ENCODE peak calls at places on chromosomes 2 and 18, in eight cellular contexts. E is CD8-positive, alpha-beta T cell; Q is HFF-Myc; S is ovary; H is heart right ventricle; P is epithelial cell of proximal tubule; X is fibroblast of mammary gland; B is neural crest cell. U is an unnamed sample.

GRCh38 chr2:132991464-132992045 is 321.6 kb upstream of the LYPD1 start:
- DNase-seq in E (no peak), Q (no peak), S (no peak), H (no peak), P (no peak), X (no peak), B (no peak), U (no peak)

GRCh38 chr2:239954166-239955085 is 70.7 kb downstream of the NDUFA10 start:
- DNase-seq in E (no peak), Q (no peak), S (peak; percentile 50), H (no peak), P (no peak), X (peak; percentile 5), B (no peak), U (no peak)

GRCh38 chr18:79668203-79668602 is 11.4 kb upstream of the CTDP1 start:
- DNase-seq in E (no peak), Q (no peak), S (no peak), H (no peak), P (no peak), X (no peak), B (no peak), U (no peak)

GRCh38 chr2:142037051-142037450 is 93.8 kb downstream of the LRP1B start:
- DNase-seq in E (no peak), Q (peak; percentile 4), S (no peak), H (no peak), P (no peak), X (peak; percentile 15), B (no peak), U (no peak)

GRCh38 chr2:21054011-21054410 is 10.1 kb upstream of the APOB start:
- DNase-seq in E (no peak), Q (no peak), S (no peak), H (no peak), P (no peak), X (no peak), B (no peak), U (no peak)

GRCh38 chr2:18380316-18380715 is 180.1 kb downstream of the RDH14 start:
- DNase-seq in E (no peak), Q (no peak), S (no peak), H (no peak), P (no peak), X (no peak), B (no peak), U (no peak)

GRCh38 chr2:191070276-191070675 is 56.3 kb upstream of the STAT1 start:
- DNase-seq in E (no peak), Q (no peak), S (no peak), H (no peak), P (no peak), X (no peak), B (no peak), U (no peak)

GRCh38 chr18:37525302-37525585 is 40.4 kb downstream of the CELF4 start:
- DNase-seq in E (no peak), Q (no peak), S (no peak), H (no peak), P (no peak), X (no peak), B (no peak), U (no peak)

GRCh38 chr2:219519526-219519916 is 5.2 kb downstream of the ASIC4 start:
- DNase-seq in E (peak; percentile 1), Q (no peak), S (no peak), H (no peak), P (no peak), X (no peak), B (no peak), U (no peak)

GRCh38 chr2:126571403-126571802 is 84.6 kb upstream of the GYPC start:
- DNase-seq in E (no peak), Q (no peak), S (no peak), H (no peak), P (no peak), X (no peak), B (no peak), U (no peak)

GRCh38 chr2:236163483-236164200 is 4.5 kb downstream of the GBX2 start:
- DNase-seq in E (no peak), Q (no peak), S (no peak), H (no peak), P (no peak), X (no peak), B (no peak), U (no peak)

DNA sequence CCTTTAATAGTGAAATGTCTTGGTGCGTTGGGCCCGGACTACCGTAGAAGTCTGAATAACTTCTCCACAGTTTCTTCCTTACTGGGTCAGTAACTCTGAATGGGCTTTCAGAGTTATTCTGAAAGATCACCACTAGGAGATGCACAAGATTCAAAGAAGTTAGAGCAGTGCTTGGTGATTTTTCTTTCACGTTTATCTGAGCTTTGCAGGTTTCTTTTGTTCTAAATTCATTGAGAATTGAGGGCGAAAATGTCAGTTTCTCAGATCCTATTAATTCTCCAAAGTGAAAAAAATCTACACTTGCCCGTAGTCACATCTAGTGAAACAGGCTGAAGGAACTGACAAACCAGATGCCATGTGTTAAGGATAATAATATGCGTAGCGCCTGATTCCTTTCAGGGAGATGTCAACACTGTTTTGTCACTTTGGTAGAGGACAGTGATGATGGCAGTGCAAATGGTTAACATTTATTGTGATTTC is 70.1 kb downstream of the QPCT start:
- DNase-seq in E (no peak), Q (peak; percentile 53), S (no peak), H (no peak), P (peak; percentile 23), X (peak; percentile 81), B (no peak), U (no peak)
- TF ChIP-seq CTCF in E (peak; percentile 94), Q (peak; percentile 81), S (peak; percentile 93), H (peak; percentile 89), P (peak; percentile 96), X (peak; percentile 98), B (peak; percentile 88), U (peak; percentile 77)

DNA sequence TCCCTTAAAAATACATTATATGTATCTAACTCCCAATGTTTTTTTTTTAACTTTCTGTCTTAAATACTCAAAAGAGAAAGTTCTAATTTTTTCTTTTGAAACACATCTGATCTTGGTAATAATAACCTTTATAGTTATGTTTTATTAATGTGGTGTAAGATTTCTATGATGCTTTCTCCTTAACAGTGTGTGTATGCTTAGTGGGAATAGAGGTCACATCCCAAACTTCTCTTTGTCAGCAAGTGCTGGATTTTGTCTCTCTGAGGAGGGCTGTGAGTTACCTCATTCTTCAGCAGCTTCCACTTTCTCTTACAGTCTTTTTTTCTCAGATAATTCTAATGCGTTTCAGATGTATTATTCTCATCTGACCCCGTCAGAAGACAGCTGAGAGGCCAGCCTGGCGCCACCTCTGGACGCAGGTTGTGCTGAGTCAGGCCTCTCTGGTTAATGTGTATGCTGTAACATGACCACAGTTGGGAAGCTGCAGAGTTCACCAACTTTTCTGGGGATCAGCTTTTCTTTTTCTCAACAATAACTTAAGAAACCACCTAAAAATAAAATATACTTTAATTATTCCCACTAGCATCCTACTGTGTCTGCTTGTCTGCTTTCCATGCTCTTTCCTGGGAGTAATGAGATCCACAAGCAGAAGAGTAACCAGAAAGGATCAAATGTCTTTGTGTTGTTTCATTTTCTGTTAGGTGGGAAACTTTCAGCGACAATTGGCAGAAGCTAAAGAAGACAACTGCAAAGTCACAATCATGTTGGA is 79.5 kb downstream of the CCDC150 start:
- DNase-seq in E (no peak), Q (peak; percentile 48), S (no peak), H (no peak), P (peak; percentile 56), X (peak; percentile 92), B (no peak), U (peak; percentile 62)
- TF ChIP-seq CTCF in E (no peak), Q (peak; percentile 24), S (no peak), H (no peak), P (peak; percentile 46), X (peak; percentile 29), B (peak; percentile 18), U (no peak)

DNA sequence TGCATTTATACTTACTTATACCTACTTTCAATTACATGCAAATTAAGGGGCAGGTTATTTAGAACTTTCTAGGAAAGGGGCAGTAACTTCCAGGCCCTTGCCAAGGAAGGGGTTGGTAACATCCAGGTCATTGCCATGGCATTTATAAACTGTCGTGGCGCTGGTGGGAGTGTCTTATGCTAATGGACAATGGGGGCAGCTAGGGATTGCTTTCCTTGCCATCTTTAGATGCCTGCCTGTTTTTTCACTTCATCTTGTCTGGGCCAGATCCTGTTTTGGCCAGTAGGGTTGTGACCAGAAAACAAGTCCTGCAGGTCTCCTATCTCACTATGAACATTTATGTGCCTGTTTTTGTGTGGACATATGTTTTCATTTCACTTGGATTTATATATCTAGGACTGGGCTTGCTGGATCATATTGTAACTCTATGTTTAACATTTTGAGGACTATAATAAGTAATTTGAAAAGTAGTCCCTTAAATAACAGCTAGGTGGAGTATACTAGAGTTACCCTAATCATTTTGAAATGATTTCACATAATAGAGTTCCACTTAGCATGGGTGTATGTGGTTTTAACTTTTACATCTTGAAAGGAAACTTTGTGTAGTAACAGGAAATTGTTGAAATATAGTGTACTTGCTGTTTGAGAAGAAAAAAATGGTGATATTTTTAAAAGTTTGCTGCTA is 56.1 kb downstream of the LCLAT1 start:
- DNase-seq in E (no peak), Q (no peak), S (no peak), H (no peak), P (no peak), X (no peak), B (no peak), U (no peak)
- TF ChIP-seq CTCF in E (no peak), Q (no peak), S (no peak), H (peak; percentile 40), P (peak; percentile 18), X (no peak), B (peak; percentile 43), U (peak; percentile 20)

GRCh38 chr2:88691339-88692183 is at the start of gene RPIA:
- DNase-seq in E (peak; percentile 100), Q (peak; percentile 98), S (peak; percentile 99), H (peak; percentile 98), P (peak; percentile 90), X (peak; percentile 98), B (peak; percentile 90), U (peak; percentile 99)

GRCh38 chr2:88692187-88692586 is 714 bp downstream of the RPIA start:
- DNase-seq in E (peak; percentile 44), Q (no peak), S (no peak), H (peak; percentile 13), P (no peak), X (peak; percentile 10), B (no peak), U (peak; percentile 28)

GRCh38 chr2:88687384-88687783 is 4.1 kb upstream of the RPIA start:
- DNase-seq in E (no peak), Q (no peak), S (no peak), H (no peak), P (no peak), X (no peak), B (no peak), U (no peak)

GRCh38 chr2:88694015-88694414 is 2.5 kb downstream of the RPIA start:
- DNase-seq in E (no peak), Q (no peak), S (no peak), H (no peak), P (no peak), X (no peak), B (no peak), U (no peak)

DNA sequence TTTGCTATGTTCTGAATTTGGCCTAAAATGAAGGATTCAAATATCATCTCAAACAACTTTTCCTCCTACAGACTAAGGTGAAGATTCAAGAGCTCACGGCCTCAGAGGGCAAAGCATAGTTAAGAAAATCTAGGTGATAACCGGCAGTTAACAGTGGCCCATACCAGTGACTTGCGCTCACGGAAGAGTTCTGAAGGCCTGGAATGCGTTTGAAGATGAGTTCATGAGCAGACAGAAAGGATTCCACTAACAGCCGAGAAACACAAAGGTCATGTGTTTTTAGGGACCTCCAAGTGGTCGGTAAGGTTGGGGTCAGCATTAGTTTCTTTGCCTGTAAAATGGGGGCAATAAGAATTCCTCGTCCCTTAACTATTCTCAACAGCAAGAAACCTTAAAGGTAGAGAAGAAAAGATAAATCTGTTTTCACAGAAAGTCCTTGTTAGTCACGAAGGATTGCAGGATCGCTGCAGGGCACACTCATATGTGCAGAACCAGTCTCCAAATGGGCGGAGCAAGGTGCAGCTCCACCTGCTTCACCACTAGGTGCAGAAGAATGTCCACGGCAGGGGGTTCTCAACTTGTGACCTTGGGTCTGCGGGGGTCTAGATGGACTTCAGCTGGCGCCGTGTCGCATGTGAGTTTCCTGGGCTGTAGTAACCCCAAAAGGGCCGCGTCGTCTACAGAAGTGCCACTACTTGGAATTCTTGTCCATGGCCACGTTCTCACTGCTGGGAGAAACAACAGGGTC is 708 bp upstream of the RPIA start:
- DNase-seq in E (peak; percentile 63), Q (no peak), S (peak; percentile 54), H (peak; percentile 24), P (no peak), X (peak; percentile 11), B (no peak), U (no peak)
- TF ChIP-seq CTCF in E (no peak), Q (no peak), S (no peak), H (no peak), P (peak; percentile 34), X (no peak), B (peak; percentile 49), U (no peak)